ENCODE peak calls at places on chromosomes 3 and 15, in six cellular contexts. H, T, M, X, R and W are unnamed samples.
A peak's percentile ranks its signal among the peaks of the same experiment; 100 is the strongest.

GRCh38 chr3:14439501-14440167 is 37.2 kb downstream of the SLC6A6 start:
- DNase-seq in H (no peak), T (no peak), M (no peak), X (no peak), R (peak; percentile 70), W (no peak)

GRCh38 chr3:108914774-108915641 is 38.7 kb downstream of the GUCA1C start:
- DNase-seq in H (peak; percentile 10), T (peak; percentile 70), M (peak; percentile 56), X (peak; percentile 72), R (peak; percentile 67), W (peak; percentile 56)

GRCh38 chr3:10594915-10595314 is 89.5 kb upstream of the ATP2B2 start:
- DNase-seq in H (no peak), T (peak; percentile 79), M (peak; percentile 65), X (peak; percentile 42), R (peak; percentile 54), W (peak; percentile 66)

GRCh38 chr15:68415501-68416157 is 16.3 kb downstream of the ITGA11 start:
- DNase-seq in H (no peak), T (peak; percentile 58), M (no peak), X (no peak), R (no peak), W (no peak)

GRCh38 chr3:68876112-68876713 is 56.1 kb downstream of the TAFA4 start:
- DNase-seq in H (peak; percentile 23), T (peak; percentile 55), M (peak; percentile 61), X (peak; percentile 65), R (peak; percentile 82), W (peak; percentile 66)

GRCh38 chr15:42155546-42156265 is 730 bp downstream of the PLA2G4F start:
- DNase-seq in H (no peak), T (no peak), M (no peak), X (peak; percentile 54), R (no peak), W (no peak)

GRCh38 chr3:48215876-48216275 is 7.4 kb upstream of the CAMP start:
- DNase-seq in H (no peak), T (no peak), M (peak; percentile 22), X (no peak), R (peak; percentile 71), W (no peak)

GRCh38 chr15:86865920-86866319 is 786.2 kb downstream of the AGBL1 start:
- DNase-seq in H (no peak), T (no peak), M (no peak), X (no peak), R (no peak), W (no peak)

GRCh38 chr3:31968391-31968926 is 12.6 kb downstream of the OSBPL10 start:
- DNase-seq in H (no peak), T (peak; percentile 49), M (peak; percentile 58), X (peak; percentile 78), R (peak; percentile 74), W (no peak)

GRCh38 chr3:41450416-41451231 is 251.3 kb downstream of the CTNNB1 start:
- DNase-seq in H (no peak), T (no peak), M (peak; percentile 13), X (no peak), R (no peak), W (no peak)

GRCh38 chr15:40995656-40996055 is 42.4 kb downstream of the CHAC1 start:
- DNase-seq in H (no peak), T (no peak), M (no peak), X (no peak), R (no peak), W (no peak)

GRCh38 chr3:115862099-115862498 is 238.8 kb downstream of the GAP43 start:
- DNase-seq in H (no peak), T (no peak), M (no peak), X (no peak), R (no peak), W (no peak)

GRCh38 chr3:120524171-120524923 is 71.8 kb upstream of the NDUFB4 start:
- DNase-seq in H (no peak), T (peak; percentile 60), M (no peak), X (peak; percentile 78), R (peak; percentile 59), W (no peak)

GRCh38 chr3:178512627-178513026 is 23.6 kb upstream of the KCNMB2 start:
- DNase-seq in H (no peak), T (no peak), M (no peak), X (no peak), R (no peak), W (no peak)

GRCh38 chr15:27582741-27583400 is 516.2 kb downstream of the OCA2 start:
- DNase-seq in H (no peak), T (no peak), M (no peak), X (no peak), R (peak; percentile 15), W (no peak)

GRCh38 chr15:69609176-69609575 is 156.6 kb downstream of the RPLP1 start:
- DNase-seq in H (no peak), T (peak; percentile 40), M (no peak), X (no peak), R (peak; percentile 29), W (no peak)

GRCh38 chr15:81863157-81863556 is 182.7 kb downstream of the MEX3B start:
- DNase-seq in H (peak; percentile 39), T (no peak), M (no peak), X (no peak), R (no peak), W (no peak)

GRCh38 chr3:25405335-25405734 is 22.7 kb upstream of the RARB start:
- DNase-seq in H (no peak), T (no peak), M (no peak), X (no peak), R (no peak), W (no peak)

GRCh38 chr15:34812369-34812768 is 17.0 kb upstream of the ACTC1 start:
- DNase-seq in H (no peak), T (peak; percentile 29), M (no peak), X (no peak), R (no peak), W (no peak)

GRCh38 chr3:40387895-40388254 is 891 bp downstream of the ENTPD3 start:
- DNase-seq in H (no peak), T (no peak), M (no peak), X (no peak), R (no peak), W (no peak)

GRCh38 chr15:89328398-89329254 is 6.0 kb downstream of the POLG start:
- DNase-seq in H (no peak), T (no peak), M (no peak), X (no peak), R (no peak), W (no peak)

GRCh38 chr15:59594493-59594942 is 17.1 kb upstream of the GCNT3 start:
- DNase-seq in H (peak; percentile 79), T (peak; percentile 56), M (peak; percentile 89), X (peak; percentile 95), R (peak; percentile 64), W (no peak)

GRCh38 chr3:45210308-45211038 is 15.6 kb downstream of the TMEM158 start:
- DNase-seq in H (peak; percentile 19), T (peak; percentile 90), M (peak; percentile 72), X (peak; percentile 82), R (peak; percentile 87), W (peak; percentile 21)

GRCh38 chr3:52893723-52894122 is 3.6 kb downstream of the STIMATE start:
- DNase-seq in H (no peak), T (no peak), M (no peak), X (no peak), R (no peak), W (no peak)

GRCh38 chr3:186520436-186520835 is 23.7 kb downstream of the CRYGS start:
- DNase-seq in H (no peak), T (no peak), M (no peak), X (no peak), R (no peak), W (no peak)

GRCh38 chr3:99429501-99429900 is 208.9 kb upstream of the COL8A1 start:
- DNase-seq in H (no peak), T (no peak), M (no peak), X (no peak), R (no peak), W (no peak)

GRCh38 chr15:83685864-83686263 is 31.9 kb downstream of the ADAMTSL3 start:
- DNase-seq in H (no peak), T (no peak), M (no peak), X (no peak), R (no peak), W (no peak)

GRCh38 chr3:15973414-15973813 is 175.6 kb upstream of the ANKRD28 start:
- DNase-seq in H (no peak), T (no peak), M (no peak), X (no peak), R (no peak), W (no peak)

GRCh38 chr3:197749601-197750395 is at the start of gene FYTTD1:
- DNase-seq in H (peak; percentile 76), T (peak; percentile 98), M (peak; percentile 75), X (peak; percentile 57), R (peak; percentile 90), W (peak; percentile 94)

GRCh38 chr3:66036586-66037061 is 2.1 kb downstream of the MAGI1 start:
- DNase-seq in H (no peak), T (no peak), M (no peak), X (no peak), R (peak; percentile 41), W (no peak)

GRCh38 chr3:52216585-52217408 is 8.6 kb downstream of the TLR9 start:
- DNase-seq in H (no peak), T (peak; percentile 59), M (peak; percentile 58), X (peak; percentile 98), R (peak; percentile 88), W (no peak)

GRCh38 chr15:63079938-63080626 is 37.5 kb downstream of the TPM1 start:
- DNase-seq in H (no peak), T (peak; percentile 68), M (peak; percentile 81), X (peak; percentile 64), R (no peak), W (no peak)